ENCODE peak calls at places on chromosomes 4 and X, in seven cellular contexts. A is heart left ventricle, G is tibial nerve, H is sigmoid colon, D is transverse colon, C is adrenal gland, E is IMR-90. Z is an unnamed sample.

GRCh38 chrX:115289465-115289864 is at the start of gene LUZP4:
- DNase-seq in C (no peak), G (no peak), H (no peak), A (no peak), D (no peak), E (no peak), Z (no peak)

GRCh38 chr4:153521995-153522799 is 56.0 kb downstream of the TMEM131L start:
- DNase-seq in H (no peak), G (no peak), C (no peak), E (no peak), D (no peak), A (no peak), Z (no peak)

GRCh38 chr4:120348521-120348920 is 281.9 kb upstream of the MAD2L1 start:
- DNase-seq in D (no peak), A (no peak), H (no peak), E (no peak), G (no peak), C (no peak), Z (no peak)

GRCh38 chr4:88225216-88226107 is 58.9 kb downstream of the PPM1K start:
- DNase-seq in G (no peak), A (no peak), H (no peak), C (no peak), E (peak), D (no peak), Z (no peak)

GRCh38 chr4:109979932-109980717 is 67.4 kb downstream of the EGF start:
- DNase-seq in D (no peak), A (no peak), E (peak), C (no peak), H (no peak), G (no peak), Z (no peak)

GRCh38 chrX:63657821-63658220 is 127.2 kb downstream of the ARHGEF9 start:
- DNase-seq in E (peak), D (no peak), H (no peak), A (peak), C (peak), G (no peak), Z (peak)

GRCh38 chrX:133868250-133868649 is 117.1 kb downstream of the GPC3 start:
- DNase-seq in H (no peak), E (no peak), C (no peak), A (no peak), D (no peak), G (no peak), Z (no peak)

GRCh38 chr4:186689476-186689875 is 34.2 kb downstream of the FAT1 start:
- DNase-seq in H (peak), C (no peak), G (no peak), E (no peak), D (no peak), A (no peak), Z (no peak)

GRCh38 chr4:84159767-84160166 is 339.3 kb downstream of the NKX6-1 start:
- DNase-seq in G (no peak), E (no peak), C (no peak), A (no peak), H (no peak), D (no peak), Z (no peak)

GRCh38 chr4:164959896-164960295 is 17.6 kb downstream of the TRIM61 start:
- DNase-seq in G (no peak), D (no peak), E (peak), C (no peak), A (no peak), H (no peak), Z (no peak)

GRCh38 chr4:112514449-112515277 is 1.3 kb downstream of the NEUROG2 start:
- DNase-seq in C (no peak), D (no peak), E (no peak), H (no peak), A (no peak), G (no peak), Z (no peak)

GRCh38 chrX:119778829-119779228 is 12.6 kb downstream of the RPL39 start:
- DNase-seq in E (no peak), G (no peak), A (no peak), H (no peak), C (no peak), D (no peak), Z (no peak)

GRCh38 chr4:76585897-76586360 is 150.9 kb downstream of the SHROOM3 start:
- DNase-seq in H (peak), G (no peak), E (no peak), D (peak), A (peak), C (peak), Z (peak)

GRCh38 chr4:75895744-75896314 is 6.4 kb downstream of the PPEF2 start:
- DNase-seq in G (no peak), A (no peak), D (no peak), C (no peak), E (peak), H (no peak), Z (no peak)

GRCh38 chrX:63930140-63930539 is 145.1 kb upstream of the ARHGEF9 start:
- DNase-seq in G (no peak), D (no peak), A (no peak), C (no peak), H (no peak), E (no peak), Z (no peak)

GRCh38 chrX:78140206-78140605 is 756 bp upstream of the TAF9B start:
- DNase-seq in D (no peak), A (no peak), C (no peak), G (no peak), E (no peak), H (no peak), Z (no peak)

GRCh38 chr4:102693266-102693850 is 67.4 kb downstream of the MANBA start:
- DNase-seq in C (no peak), A (no peak), D (no peak), G (no peak), H (no peak), E (peak), Z (no peak)

GRCh38 chr4:104064650-104065577 is 345.1 kb upstream of the TACR3 start:
- DNase-seq in G (peak), C (peak), H (no peak), D (peak), E (no peak), A (peak), Z (peak)

GRCh38 chrX:132636080-132636479 is 147.2 kb upstream of the MBNL3 start:
- DNase-seq in G (no peak), E (no peak), A (no peak), C (no peak), D (no peak), H (no peak), Z (no peak)

GRCh38 chr4:111678466-111678865 is 466.8 kb upstream of the FAM241A start:
- DNase-seq in C (no peak), G (no peak), D (no peak), E (peak), H (no peak), A (no peak), Z (no peak)

GRCh38 chrX:133544105-133544504 is 128.8 kb upstream of the GPC4 start:
- DNase-seq in E (peak), H (no peak), C (no peak), D (no peak), A (no peak), G (no peak), Z (no peak)

GRCh38 chrX:43500996-43501694 is 155.0 kb upstream of the MAOA start:
- DNase-seq in C (no peak), D (no peak), H (no peak), E (no peak), G (no peak), A (no peak), Z (no peak)

GRCh38 chr4:100694467-100694866 is 176.6 kb upstream of the EMCN start:
- DNase-seq in H (no peak), G (no peak), A (no peak), E (no peak), D (no peak), C (no peak), Z (no peak)

GRCh38 chrX:49073641-49074575 is at the start of gene PRAF2:
- DNase-seq in G (peak), H (peak), A (peak), C (peak), E (peak), D (peak), Z (peak)
- TF ChIP-seq POLR2A in G (peak), H (no peak), A (peak), C (peak), E (peak), D (peak), Z (peak)

GRCh38 chr4:97208749-97209148 is 934.5 kb downstream of the STPG2 start:
- DNase-seq in A (no peak), C (no peak), D (no peak), H (no peak), G (no peak), E (no peak), Z (no peak)
- TF ChIP-seq POLR2A in A (no peak), C (no peak), D (no peak), H (no peak), G (no peak), E (no peak), Z (no peak)

DNA sequence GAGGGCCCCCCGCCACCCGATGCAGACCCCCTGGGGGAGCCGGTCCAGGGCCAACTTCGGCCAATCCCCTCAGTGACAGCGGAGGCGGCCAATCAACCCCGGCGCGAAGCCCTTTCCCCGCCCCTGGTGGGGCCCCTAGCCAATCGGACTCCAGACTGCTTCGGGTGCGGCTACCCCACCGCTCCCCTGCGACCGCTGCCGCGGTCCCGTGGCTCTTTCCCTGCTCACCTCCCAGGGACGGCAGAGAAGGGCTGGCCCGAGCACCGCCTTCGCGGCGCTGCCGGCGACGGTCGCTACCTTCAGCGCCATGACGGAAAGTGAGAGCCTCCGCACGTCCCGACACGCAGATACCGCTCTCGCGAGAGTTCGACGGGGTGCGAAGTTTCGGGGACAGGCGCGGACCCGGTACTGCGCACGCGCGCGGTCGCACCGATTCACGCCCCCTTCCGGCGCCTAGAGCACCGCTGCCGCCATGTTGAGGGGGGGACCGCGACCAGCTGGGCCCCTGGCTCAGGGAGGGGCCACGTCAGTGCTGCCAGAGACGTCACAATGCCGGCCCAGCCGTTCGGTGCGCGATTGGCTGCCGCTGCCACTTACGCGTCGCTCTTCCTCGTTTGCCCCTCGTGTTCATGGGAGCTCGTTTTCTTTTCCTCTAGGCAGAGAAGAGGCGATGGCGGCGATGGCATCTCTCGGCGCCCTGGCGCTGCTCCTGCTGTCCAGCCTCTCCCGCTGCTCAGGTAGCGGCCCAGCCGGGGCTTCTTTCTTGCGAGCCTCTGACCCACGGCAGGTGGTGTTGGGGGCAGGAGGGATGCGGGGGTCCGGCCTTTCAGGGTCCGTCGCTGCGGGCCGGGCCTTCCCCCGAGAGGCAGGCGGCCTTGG is at the start of the genes IDH3G and SSR4:
- DNase-seq in G (peak), A (peak), E (peak), C (peak), H (peak), D (peak), Z (peak)
- TF ChIP-seq POLR2A in G (peak), A (peak), E (peak), C (peak), H (peak), D (peak), Z (peak)

GRCh38 chr4:155705664-155706063 is 39.0 kb downstream of the GUCY1A1 start:
- DNase-seq in H (no peak), D (no peak), E (peak), G (no peak), C (no peak), A (no peak), Z (no peak)
- TF ChIP-seq POLR2A in H (no peak), D (no peak), E (no peak), G (no peak), C (no peak), A (no peak), Z (no peak)

GRCh38 chrX:30887721-30888120 is 1.3 kb downstream of the TAB3 start:
- DNase-seq in D (no peak), C (no peak), H (no peak), E (no peak), A (no peak), G (no peak), Z (no peak)
- TF ChIP-seq POLR2A in D (no peak), C (no peak), H (no peak), E (no peak), A (no peak), G (no peak), Z (no peak)

GRCh38 chr4:39609454-39609911 is 29.2 kb downstream of the SMIM14 start:
- DNase-seq in E (no peak), A (no peak), C (no peak), D (no peak), G (no peak), H (no peak), Z (no peak)
- TF ChIP-seq POLR2A in E (no peak), A (no peak), C (no peak), D (no peak), G (no peak), H (no peak), Z (no peak)

Z was measured in H54.